ENCODE peak calls at places on chromosomes 11 and 22, in nine cellular contexts. X is stimulated activated CD8-positive, alpha-beta memory T cell treated with anti-CD3 and anti-CD28 coated beads, Interleukin-2, amount 100 ng/mL, for 48 hours; Z is naive thymus-derived CD8-positive, alpha-beta T cell; T is HEK293T; R is GM04504; U is NCI-H1105 treated with DMSO at 0.1 percent for 48 hours; A is sciatic nerve; Y is HTR-8/SVneo; E is GM03348. W is an unnamed sample.

GRCh38 chr22:38788016-38788415 is 5.9 kb downstream of the DNAL4 start:
- DNase-seq in X (no peak), Z (no peak), T (no peak), R (no peak), U (peak), A (no peak), Y (no peak), E (no peak), W (no peak)

GRCh38 chr11:70491696-70492472 is 93.6 kb downstream of the CTTN start:
- DNase-seq in X (no peak), Z (no peak), T (no peak), R (no peak), U (no peak), A (no peak), Y (no peak), E (no peak), W (no peak)

GRCh38 chr22:25223269-25223850 is 3.9 kb downstream of the CRYBB2 start:
- DNase-seq in X (no peak), Z (no peak), T (no peak), R (no peak), U (peak), A (no peak), Y (no peak), E (no peak), W (no peak)

GRCh38 chr22:30423296-30423958 is 2.1 kb upstream of the MTFP1 start:
- DNase-seq in X (peak), Z (peak), T (no peak), R (no peak), U (no peak), A (peak), Y (no peak), E (no peak), W (no peak)

GRCh38 chr11:80084614-80085013 is 643.8 kb upstream of the TENM4 start:
- DNase-seq in X (no peak), Z (no peak), T (no peak), R (no peak), U (peak), A (no peak), Y (no peak), E (no peak), W (no peak)

GRCh38 chr22:30821381-30821780 is 126.7 kb downstream of the OSBP2 start:
- DNase-seq in X (no peak), Z (no peak), T (no peak), R (no peak), U (no peak), A (no peak), Y (no peak), E (no peak), W (no peak)

GRCh38 chr11:108693852-108694251 is 29.0 kb downstream of the DDX10 start:
- DNase-seq in X (no peak), Z (no peak), T (no peak), R (peak), U (no peak), A (no peak), Y (no peak), E (peak), W (no peak)

GRCh38 chr22:39296981-39297489 is 22.4 kb downstream of the RPL3 start:
- DNase-seq in X (no peak), Z (no peak), T (no peak), R (no peak), U (no peak), A (no peak), Y (no peak), E (no peak), W (no peak)

GRCh38 chr11:32706985-32707736 is 87.3 kb downstream of the CCDC73 start:
- DNase-seq in X (no peak), Z (no peak), T (no peak), R (peak), U (no peak), A (no peak), Y (peak), E (peak), W (no peak)

GRCh38 chr11:12214751-12215150 is 104.4 kb downstream of the MICAL2 start:
- DNase-seq in X (no peak), Z (no peak), T (no peak), R (no peak), U (no peak), A (no peak), Y (no peak), E (peak), W (no peak)

GRCh38 chr11:63602296-63602695 is 11.9 kb downstream of the PLAAT3 start:
- DNase-seq in X (no peak), Z (no peak), T (no peak), R (no peak), U (no peak), A (peak), Y (no peak), E (no peak), W (no peak)

GRCh38 chr11:721913-722811 is 16.1 kb downstream of the EPS8L2 start:
- DNase-seq in X (no peak), Z (peak), T (no peak), R (no peak), U (peak), A (peak), Y (no peak), E (no peak), W (no peak)

GRCh38 chr11:34667810-34668582 is 47.1 kb downstream of the EHF start:
- DNase-seq in X (no peak), Z (no peak), T (no peak), R (no peak), U (peak), A (no peak), Y (no peak), E (no peak), W (no peak)

GRCh38 chr11:14499178-14499559 is 442 bp downstream of the COPB1 start:
- DNase-seq in X (peak), Z (no peak), T (no peak), R (no peak), U (no peak), A (no peak), Y (peak), E (peak), W (no peak)

GRCh38 chr11:134503104-134503503 is 91.1 kb upstream of the B3GAT1 start:
- DNase-seq in X (no peak), Z (no peak), T (no peak), R (no peak), U (no peak), A (peak), Y (no peak), E (no peak), W (no peak)

GRCh38 chr22:45914309-45914708 is 62.7 kb downstream of the WNT7B start:
- DNase-seq in X (no peak), Z (no peak), T (no peak), R (no peak), U (no peak), A (no peak), Y (no peak), E (no peak), W (no peak)

GRCh38 chr22:49712195-49712791 is 115.4 kb downstream of the BRD1 start:
- DNase-seq in X (no peak), Z (no peak), T (peak), R (no peak), U (no peak), A (peak), Y (no peak), E (peak), W (no peak)

GRCh38 chr11:37978647-37979046 is 1380.6 kb upstream of the RAG2 start:
- DNase-seq in X (no peak), Z (no peak), T (no peak), R (no peak), U (no peak), A (no peak), Y (no peak), E (no peak), W (no peak)